ENCODE peak calls at places on chromosome 17, in nine cellular contexts. E is neural progenitor cell; C is cardiac muscle cell; Q is tibial nerve; G is AG04450; D is CD8-positive, alpha-beta T cell; F is hepatocyte; J is breast epithelium; U is CD8-positive, alpha-beta memory T cell. L is an unnamed sample.

GRCh38 chr17:61542027-61542426 is 49.0 kb downstream of the NACA2 start:
- DNase-seq in E (no peak), C (no peak), Q (no peak), G (no peak), D (no peak), F (no peak), J (no peak), U (no peak), L (no peak)

GRCh38 chr17:31678431-31678830 is 180.6 kb downstream of the COPRS start:
- DNase-seq in E (no peak), C (no peak), Q (no peak), G (no peak), D (no peak), F (no peak), J (no peak), U (no peak), L (no peak)

GRCh38 chr17:67487506-67487905 is 110.4 kb downstream of the PITPNC1 start:
- DNase-seq in E (no peak), C (no peak), Q (no peak), G (no peak), D (no peak), F (no peak), J (no peak), U (no peak), L (no peak)

GRCh38 chr17:75346906-75347305 is 57.7 kb upstream of the SLC25A19 start:
- DNase-seq in E (peak), C (no peak), Q (no peak), G (no peak), D (no peak), F (peak), J (no peak), U (no peak), L (no peak)

GRCh38 chr17:46870116-46870803 is 18.9 kb downstream of the WNT9B start:
- DNase-seq in E (no peak), C (no peak), Q (no peak), G (no peak), D (no peak), F (peak), J (no peak), U (no peak), L (peak)

GRCh38 chr17:75481194-75482059 is 25.0 kb downstream of the TMEM94 start:
- DNase-seq in E (peak), C (no peak), Q (no peak), G (no peak), D (no peak), F (no peak), J (no peak), U (no peak), L (no peak)

GRCh38 chr17:50080827-50081226 is 14.3 kb upstream of the PDK2 start:
- DNase-seq in E (no peak), C (no peak), Q (no peak), G (no peak), D (no peak), F (no peak), J (no peak), U (no peak), L (peak)

GRCh38 chr17:49497147-49498036 is 2.3 kb downstream of the NGFR start:
- DNase-seq in E (peak), C (peak), Q (peak), G (no peak), D (no peak), F (peak), J (no peak), U (no peak), L (no peak)

GRCh38 chr17:71201639-71202038 is 919.2 kb upstream of the SOX9 start:
- DNase-seq in E (no peak), C (no peak), Q (no peak), G (no peak), D (no peak), F (no peak), J (no peak), U (no peak), L (no peak)

GRCh38 chr17:69480197-69480596 is 65.7 kb downstream of the MAP2K6 start:
- DNase-seq in E (no peak), C (no peak), Q (peak), G (no peak), D (no peak), F (no peak), J (no peak), U (no peak), L (no peak)

GRCh38 chr17:35809855-35810461 is 674 bp downstream of the TAF15 start:
- DNase-seq in E (no peak), C (no peak), Q (no peak), G (no peak), D (no peak), F (peak), J (no peak), U (peak), L (no peak)

GRCh38 chr17:2707721-2708584 is 3.6 kb downstream of the CLUH start:
- DNase-seq in E (peak), C (peak), Q (no peak), G (no peak), D (no peak), F (peak), J (no peak), U (no peak), L (peak)

GRCh38 chr17:46011711-46012505 is 12.9 kb downstream of the STH start:
- DNase-seq in E (no peak), C (no peak), Q (no peak), G (no peak), D (no peak), F (no peak), J (no peak), U (no peak), L (no peak)

GRCh38 chr17:38528101-38528500 is 77.7 kb downstream of the SRCIN1 start:
- DNase-seq in E (peak), C (peak), Q (no peak), G (no peak), D (no peak), F (peak), J (no peak), U (no peak), L (no peak)

GRCh38 chr17:18981642-18982424 is 22.7 kb downstream of the FAM83G start:
- DNase-seq in E (peak), C (no peak), Q (no peak), G (no peak), D (no peak), F (peak), J (no peak), U (no peak), L (peak)

GRCh38 chr17:64547354-64547753 is 40.6 kb downstream of the CEP95 start:
- DNase-seq in E (peak), C (peak), Q (no peak), G (no peak), D (no peak), F (no peak), J (no peak), U (no peak), L (no peak)

GRCh38 chr17:8875957-8876356 is 8.5 kb upstream of the PIK3R6 start:
- DNase-seq in E (no peak), C (no peak), Q (no peak), G (no peak), D (no peak), F (no peak), J (no peak), U (no peak), L (no peak)

GRCh38 chr17:18219016-18219415 is 6.4 kb upstream of the LLGL1 start:
- DNase-seq in E (no peak), C (no peak), Q (peak), G (no peak), D (peak), F (no peak), J (no peak), U (no peak), L (peak)

GRCh38 chr17:17694229-17695081 is 13.2 kb downstream of the RAI1 start:
- DNase-seq in E (peak), C (peak), Q (peak), G (no peak), D (peak), F (peak), J (no peak), U (peak), L (peak)

GRCh38 chr17:43309505-43310329 is 75.9 kb upstream of the RNU2-1 start:
- DNase-seq in E (no peak), C (no peak), Q (peak), G (no peak), D (no peak), F (no peak), J (no peak), U (no peak), L (no peak)

GRCh38 chr17:73023759-73024158 is 68.7 kb downstream of the SLC39A11 start:
- DNase-seq in E (no peak), C (no peak), Q (no peak), G (no peak), D (no peak), F (no peak), J (no peak), U (no peak), L (no peak)

GRCh38 chr17:71846561-71846960 is 274.3 kb upstream of the SOX9 start:
- DNase-seq in E (no peak), C (no peak), Q (no peak), G (no peak), D (no peak), F (no peak), J (no peak), U (no peak), L (no peak)

GRCh38 chr17:29588561-29589411 is 662 bp downstream of the GIT1 start:
- DNase-seq in E (peak), C (peak), Q (no peak), G (no peak), D (peak), F (peak), J (no peak), U (peak), L (no peak)

GRCh38 chr17:73030501-73030911 is 62.0 kb downstream of the SLC39A11 start:
- DNase-seq in E (no peak), C (no peak), Q (no peak), G (no peak), D (no peak), F (peak), J (no peak), U (no peak), L (peak)

GRCh38 chr17:74939534-74939933 is 3.8 kb downstream of the OTOP3 start:
- DNase-seq in E (no peak), C (no peak), Q (no peak), G (no peak), D (no peak), F (no peak), J (no peak), U (no peak), L (no peak)

GRCh38 chr17:226773-227580 is 45.5 kb upstream of the DOC2B start:
- DNase-seq in E (peak), C (no peak), Q (no peak), G (no peak), D (no peak), F (no peak), J (no peak), U (no peak), L (no peak)

GRCh38 chr17:50219939-50220465 is 18.6 kb upstream of the COL1A1 start:
- DNase-seq in E (peak), C (peak), Q (no peak), G (no peak), D (no peak), F (peak), J (no peak), U (no peak), L (no peak)

GRCh38 chr17:43171761-43172487 is 910 bp downstream of the NBR1 start:
- DNase-seq in E (peak), C (peak), Q (peak), G (peak), D (no peak), F (peak), J (no peak), U (no peak), L (no peak)

GRCh38 chr17:82681547-82681946 is 17.0 kb downstream of the RAB40B start:
- DNase-seq in E (no peak), C (no peak), Q (no peak), G (no peak), D (no peak), F (no peak), J (no peak), U (no peak), L (no peak)

GRCh38 chr17:17890773-17891759 is 54.3 kb upstream of the SREBF1 start:
- DNase-seq in E (peak), C (peak), Q (peak), G (peak), D (peak), F (peak), J (no peak), U (peak), L (peak)

GRCh38 chr17:37516131-37516561 is 26.5 kb downstream of the DUSP14 start:
- DNase-seq in E (no peak), C (peak), Q (no peak), G (no peak), D (no peak), F (no peak), J (no peak), U (no peak), L (no peak)

GRCh38 chr17:3888343-3889171 is 4.3 kb downstream of the CAMKK1 start:
- DNase-seq in E (peak), C (no peak), Q (peak), G (peak), D (no peak), F (peak), J (peak), U (no peak), L (peak)

GRCh38 chr17:51258756-51259573 is 884 bp downstream of the MBTD1 start:
- DNase-seq in E (no peak), C (peak), Q (peak), G (no peak), D (no peak), F (peak), J (no peak), U (no peak), L (no peak)

GRCh38 chr17:213286-214105 is 32.0 kb upstream of the DOC2B start:
- DNase-seq in E (no peak), C (no peak), Q (no peak), G (no peak), D (no peak), F (no peak), J (no peak), U (no peak), L (no peak)

GRCh38 chr17:77182205-77182604 is 41.4 kb downstream of the SEC14L1 start:
- DNase-seq in E (no peak), C (no peak), Q (no peak), G (no peak), D (no peak), F (no peak), J (no peak), U (peak), L (no peak)
- H3K4me3 ChIP-seq in E (no peak), C (no peak), Q (no peak), G (no peak), D (no peak), F (no peak), J (no peak), U (no peak), L (no peak)

GRCh38 chr17:58002973-58003372 is 4.1 kb downstream of the SRSF1 start:
- DNase-seq in E (no peak), C (no peak), Q (no peak), G (no peak), D (no peak), F (no peak), J (no peak), U (no peak), L (no peak)
- H3K4me3 ChIP-seq in E (peak), C (no peak), Q (no peak), G (no peak), D (no peak), F (no peak), J (no peak), U (no peak), L (no peak)

DNA sequence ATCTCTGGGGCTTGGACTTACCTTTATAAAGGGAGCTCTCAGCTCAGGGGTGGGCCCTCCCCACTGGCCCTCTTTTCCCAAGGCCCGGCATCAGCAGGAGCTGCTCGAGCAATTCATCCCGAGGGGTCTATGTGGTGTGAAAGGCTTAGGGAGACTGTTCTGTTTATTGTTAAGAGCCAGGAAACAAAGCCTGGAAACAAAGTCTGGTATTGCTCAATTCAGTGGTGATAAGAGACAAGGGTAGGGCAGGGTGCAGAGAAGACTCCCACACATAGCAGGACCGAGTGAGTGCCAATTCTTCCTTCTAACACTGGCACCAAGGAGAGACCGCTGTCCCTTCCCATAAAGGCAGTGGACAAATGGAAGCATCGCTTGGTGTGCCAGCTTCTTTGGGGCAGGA is 750.7 kb downstream of the KCNJ18 start:
- DNase-seq in E (no peak), C (no peak), Q (no peak), G (no peak), D (no peak), F (no peak), J (no peak), U (no peak), L (no peak)
- H3K4me3 ChIP-seq in E (no peak), C (no peak), Q (no peak), G (no peak), D (no peak), F (no peak), J (no peak), U (no peak), L (no peak)

DNA sequence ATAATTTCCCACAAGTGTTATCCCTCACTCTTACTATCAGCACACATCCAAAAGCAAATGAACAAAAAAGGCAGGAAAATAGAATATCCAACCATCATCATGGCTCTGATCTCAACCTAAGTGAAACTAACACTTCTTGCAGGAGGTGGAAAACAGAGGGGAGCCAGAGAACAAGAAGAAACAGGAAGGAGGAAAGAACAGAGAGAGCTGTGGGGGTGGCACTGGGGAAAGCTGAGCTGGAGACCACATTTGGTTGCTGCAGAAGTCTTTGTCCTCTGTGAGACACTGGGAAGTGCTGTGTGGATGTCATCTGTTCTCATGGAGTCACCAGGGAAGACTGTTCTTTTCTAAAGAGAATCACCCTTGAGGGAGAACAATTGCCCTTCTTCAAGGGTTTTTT is 34.7 kb downstream of the GRB7 start:
- DNase-seq in E (no peak), C (no peak), Q (no peak), G (no peak), D (no peak), F (no peak), J (no peak), U (no peak), L (no peak)
- H3K4me3 ChIP-seq in E (no peak), C (no peak), Q (no peak), G (no peak), D (peak), F (no peak), J (no peak), U (peak), L (no peak)

GRCh38 chr17:54941285-54941684 is 27.2 kb downstream of the COX11 start:
- DNase-seq in E (no peak), C (no peak), Q (no peak), G (no peak), D (no peak), F (no peak), J (no peak), U (no peak), L (no peak)

GRCh38 chr17:54935487-54935886 is 33.0 kb downstream of the COX11 start:
- DNase-seq in E (no peak), C (no peak), Q (no peak), G (no peak), D (no peak), F (no peak), J (no peak), U (no peak), L (no peak)

GRCh38 chr17:54937426-54937825 is 31.0 kb downstream of the COX11 start:
- DNase-seq in E (no peak), C (no peak), Q (no peak), G (no peak), D (no peak), F (no peak), J (no peak), U (no peak), L (no peak)

GRCh38 chr17:54933921-54934320 is 33.3 kb downstream of the TOM1L1 start:
- DNase-seq in E (no peak), C (peak), Q (no peak), G (no peak), D (no peak), F (peak), J (no peak), U (no peak), L (no peak)

DNA sequence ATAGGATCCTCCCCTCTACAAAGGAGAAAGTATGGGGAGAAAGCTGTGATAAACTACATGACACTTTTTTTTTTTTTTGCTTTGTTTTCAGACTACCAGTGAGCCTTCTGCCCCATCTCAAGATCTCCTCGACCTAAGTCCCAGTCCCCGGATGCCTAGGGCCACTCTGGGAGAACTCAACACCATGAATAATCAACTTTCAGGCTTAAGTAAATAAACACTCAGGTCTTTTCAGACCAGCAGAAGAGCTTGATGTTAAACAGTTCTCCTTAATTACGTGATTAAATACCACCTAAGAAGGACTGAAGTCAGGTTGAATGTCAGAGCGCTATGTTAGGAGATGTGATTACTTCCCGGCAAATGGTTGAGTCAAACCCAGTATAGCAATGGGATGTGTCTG is 31.4 kb downstream of the COX11 start:
- DNase-seq in E (no peak), C (peak), Q (no peak), G (no peak), D (no peak), F (no peak), J (no peak), U (no peak), L (no peak)
- H3K4me3 ChIP-seq in E (no peak), C (no peak), Q (no peak), G (no peak), D (no peak), F (no peak), J (no peak), U (no peak), L (no peak)

GRCh38 chr17:80262775-80263244 is 2.2 kb downstream of the RNF213 start:
- DNase-seq in E (no peak), C (no peak), Q (no peak), G (no peak), D (peak), F (no peak), J (no peak), U (no peak), L (no peak)

GRCh38 chr17:80264048-80264792 is 3.6 kb downstream of the RNF213 start:
- DNase-seq in E (no peak), C (no peak), Q (no peak), G (no peak), D (peak), F (no peak), J (no peak), U (peak), L (peak)

GRCh38 chr17:80264793-80265075 is 4.1 kb downstream of the RNF213 start:
- DNase-seq in E (no peak), C (no peak), Q (no peak), G (no peak), D (no peak), F (no peak), J (no peak), U (no peak), L (no peak)

GRCh38 chr17:80262291-80262690 is 1.6 kb downstream of the RNF213 start:
- DNase-seq in E (no peak), C (no peak), Q (no peak), G (no peak), D (peak), F (no peak), J (no peak), U (no peak), L (no peak)

DNA sequence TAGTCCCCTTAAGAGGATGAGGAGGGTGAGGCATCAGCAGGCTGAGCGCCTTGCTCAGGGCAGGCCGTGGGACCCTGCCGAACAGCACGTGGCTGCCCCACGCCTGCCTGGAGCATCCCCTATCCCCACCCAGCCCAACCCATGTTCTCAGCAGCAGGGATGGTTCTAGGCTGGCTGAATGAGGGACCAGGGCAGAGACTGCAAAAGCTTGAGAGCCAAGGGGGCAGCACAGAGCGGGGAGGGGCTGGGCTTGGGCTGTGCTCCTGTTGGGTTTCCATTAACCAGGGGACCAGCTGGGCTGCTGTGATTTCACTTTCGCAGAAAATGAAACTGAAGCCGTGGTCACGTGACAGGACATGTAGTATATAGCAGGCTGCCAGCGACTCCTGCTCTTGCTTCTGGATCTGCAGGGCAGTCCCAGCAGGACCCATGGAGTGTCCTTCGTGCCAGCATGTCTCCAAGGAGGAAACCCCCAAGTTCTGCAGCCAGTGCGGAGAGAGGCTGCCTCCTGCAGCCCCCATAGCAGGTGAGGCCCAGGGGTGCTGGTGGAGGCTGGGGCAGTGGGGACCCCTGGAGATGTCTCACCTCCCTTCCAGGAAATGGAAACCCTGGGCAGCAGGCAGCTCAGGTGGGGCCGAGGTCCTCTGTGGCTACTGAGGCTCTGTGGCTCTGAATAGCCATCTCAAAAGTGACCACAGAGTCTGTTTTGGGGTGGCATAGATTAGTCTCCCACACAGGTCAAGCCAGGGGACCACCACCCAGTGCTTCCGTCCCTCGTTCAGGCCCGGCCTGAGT is 2.8 kb downstream of the RNF213 start:
- DNase-seq in E (no peak), C (no peak), Q (peak), G (peak), D (peak), F (peak), J (peak), U (peak), L (peak)
- H3K4me3 ChIP-seq in E (no peak), C (no peak), Q (peak), G (peak), D (peak), F (no peak), J (peak), U (peak), L (peak)

GRCh38 chr17:27338536-27338985 is 44.6 kb downstream of the WSB1 start:
- DNase-seq in E (no peak), C (no peak), Q (no peak), G (no peak), D (no peak), F (no peak), J (no peak), U (no peak), L (no peak)
- H3K4me3 ChIP-seq in E (no peak), C (no peak), Q (no peak), G (no peak), D (no peak), F (no peak), J (no peak), U (no peak), L (no peak)